ENCODE peak calls at places on chromosomes 16 and 17, in five cellular contexts. P, Y, R, O and C are unnamed samples.

GRCh38 chr17:82492647-82493516 is 26.6 kb upstream of the FOXK2 start:
- DNase-seq in P (no peak), Y (no peak), R (no peak), O (peak), C (peak)

GRCh38 chr16:83933885-83934683 is 19.0 kb upstream of the OSGIN1 start:
- DNase-seq in P (no peak), Y (no peak), R (no peak), O (no peak), C (no peak)

GRCh38 chr16:81478876-81479496 is 34.4 kb downstream of the CMIP start:
- DNase-seq in P (no peak), Y (no peak), R (no peak), O (no peak), C (peak)

GRCh38 chr16:48318630-48319029 is 66.6 kb downstream of the SIAH1 start:
- DNase-seq in P (peak), Y (no peak), R (no peak), O (no peak), C (peak)

GRCh38 chr17:76686538-76687277 is 24.1 kb downstream of the MXRA7 start:
- DNase-seq in P (no peak), Y (no peak), R (no peak), O (no peak), C (no peak)

GRCh38 chr16:19771796-19772195 is 53.7 kb downstream of the IQCK start:
- DNase-seq in P (peak), Y (no peak), R (no peak), O (no peak), C (no peak)

GRCh38 chr16:70694088-70694487 is 8.2 kb upstream of the MTSS2 start:
- DNase-seq in P (peak), Y (no peak), R (no peak), O (peak), C (peak)

GRCh38 chr16:65201446-65202010 is 79.7 kb upstream of the CDH11 start:
- DNase-seq in P (no peak), Y (no peak), R (no peak), O (no peak), C (no peak)

GRCh38 chr16:14358697-14359305 is 271.3 kb downstream of the PARN start:
- DNase-seq in P (no peak), Y (no peak), R (no peak), O (no peak), C (no peak)

GRCh38 chr16:89705006-89705405 is 3.5 kb upstream of the SPATA2L start:
- DNase-seq in P (no peak), Y (no peak), R (no peak), O (no peak), C (no peak)

GRCh38 chr16:70676571-70677498 is 9.0 kb downstream of the MTSS2 start:
- DNase-seq in P (no peak), Y (no peak), R (peak), O (no peak), C (no peak)

GRCh38 chr16:47258874-47259461 is 115.2 kb upstream of the NETO2 start:
- DNase-seq in P (peak), Y (peak), R (no peak), O (no peak), C (peak)

GRCh38 chr16:88923926-88924833 is 52.8 kb downstream of the CBFA2T3 start:
- DNase-seq in P (peak), Y (no peak), R (no peak), O (peak), C (no peak)

GRCh38 chr16:66161942-66162341 is 204.5 kb upstream of the CDH5 start:
- DNase-seq in P (no peak), Y (no peak), R (no peak), O (no peak), C (no peak)

GRCh38 chr17:20073056-20073979 is 64.2 kb downstream of the SPECC1 start:
- DNase-seq in P (no peak), Y (no peak), R (peak), O (no peak), C (peak)

GRCh38 chr16:51409001-51409675 is 258.1 kb upstream of the SALL1 start:
- DNase-seq in P (no peak), Y (no peak), R (no peak), O (no peak), C (peak)

GRCh38 chr17:67484261-67484660 is 107.2 kb downstream of the PITPNC1 start:
- DNase-seq in P (peak), Y (no peak), R (no peak), O (no peak), C (no peak)

GRCh38 chr16:27217256-27217655 is 13.9 kb downstream of the KDM8 start:
- DNase-seq in P (peak), Y (peak), R (no peak), O (no peak), C (peak)

GRCh38 chr17:68682913-68683312 is 81.7 kb upstream of the FAM20A start:
- DNase-seq in P (no peak), Y (no peak), R (no peak), O (no peak), C (no peak)

GRCh38 chr17:10751569-10751968 is 21.7 kb upstream of the TMEM220 start:
- DNase-seq in P (no peak), Y (no peak), R (no peak), O (no peak), C (no peak)

GRCh38 chr17:64651889-64652288 is 10.2 kb downstream of the SMURF2 start:
- DNase-seq in P (no peak), Y (no peak), R (no peak), O (no peak), C (peak)

GRCh38 chr16:4317471-4318170 is 1.8 kb downstream of the GLIS2 start:
- DNase-seq in P (peak), Y (no peak), R (no peak), O (peak), C (no peak)

GRCh38 chr17:57619061-57619937 is 125.8 kb downstream of the CCDC182 start:
- DNase-seq in P (no peak), Y (peak), R (no peak), O (no peak), C (peak)

GRCh38 chr16:30372037-30372712 is 1.9 kb upstream of the TBC1D10B start:
- DNase-seq in P (peak), Y (no peak), R (no peak), O (no peak), C (no peak)

GRCh38 chr17:8681175-8681949 is 50.8 kb upstream of the MYH10 start:
- DNase-seq in P (no peak), Y (peak), R (peak), O (no peak), C (peak)

GRCh38 chr16:58635502-58635901 is 5.9 kb upstream of the CNOT1 start:
- DNase-seq in P (no peak), Y (no peak), R (no peak), O (no peak), C (no peak)

GRCh38 chr17:58121925-58122324 is 26.3 kb upstream of the OR4D1 start:
- DNase-seq in P (peak), Y (peak), R (no peak), O (peak), C (peak)

GRCh38 chr16:27242868-27243590 is 25.5 kb downstream of the NSMCE1 start:
- DNase-seq in P (peak), Y (no peak), R (no peak), O (peak), C (peak)

GRCh38 chr17:65027305-65027704 is 29.2 kb downstream of the GNA13 start:
- DNase-seq in P (peak), Y (peak), R (no peak), O (peak), C (peak)

GRCh38 chr17:12851901-12852435 is 62.7 kb downstream of the ARHGAP44 start:
- DNase-seq in P (no peak), Y (no peak), R (no peak), O (no peak), C (no peak)

GRCh38 chr17:83186751-83187421 is 107.5 kb downstream of the METRNL start:
- DNase-seq in P (no peak), Y (no peak), R (no peak), O (no peak), C (no peak)

DNA sequence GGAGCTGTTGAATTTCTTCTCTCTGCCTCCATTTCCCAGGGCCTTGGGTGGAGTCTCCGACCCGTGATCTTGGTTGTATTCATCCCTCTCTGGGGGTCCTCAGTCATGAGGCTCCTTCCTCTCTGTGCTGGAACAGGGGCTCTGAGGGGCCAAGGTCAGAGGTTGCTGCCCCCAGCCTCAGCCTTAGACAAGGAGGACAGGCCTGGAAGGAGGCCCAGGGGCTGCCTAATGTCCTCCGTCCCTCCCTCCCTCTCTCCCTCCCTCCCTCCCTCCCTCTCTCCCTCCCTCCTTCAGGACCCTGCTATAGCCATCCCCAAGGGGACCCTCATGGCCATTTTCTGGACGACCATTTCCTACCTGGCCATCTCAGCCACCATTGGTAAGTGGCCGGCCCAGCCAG is 12.8 kb downstream of the SLC12A3 start:
- DNase-seq in P (no peak), Y (no peak), R (no peak), O (no peak), C (no peak)
- H3K4me3 ChIP-seq in P (no peak), Y (no peak), R (no peak), O (no peak), C (no peak)

DNA sequence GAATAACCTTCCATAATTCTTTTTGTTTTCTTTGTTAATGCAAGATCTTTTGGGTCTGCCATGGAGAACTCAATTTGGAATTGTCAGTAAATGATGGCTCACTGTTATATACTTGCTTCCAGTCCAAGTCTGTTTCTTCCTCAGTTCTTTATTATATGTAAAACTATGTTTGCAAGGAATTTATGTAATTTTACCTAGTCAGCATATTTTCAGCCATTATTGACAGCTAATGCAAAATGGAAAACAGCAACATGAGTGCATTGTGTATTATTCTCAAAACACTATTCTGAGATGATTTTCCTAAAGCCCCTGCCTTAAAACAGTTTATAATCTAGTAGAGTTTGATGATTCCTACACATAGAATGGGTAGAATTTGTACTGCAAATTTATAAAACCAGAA is 167.5 kb downstream of the TANC2 start:
- DNase-seq in P (no peak), Y (no peak), R (no peak), O (no peak), C (no peak)
- TF ChIP-seq CTCF in P (no peak), Y (no peak), R (no peak), O (no peak), C (no peak)

DNA sequence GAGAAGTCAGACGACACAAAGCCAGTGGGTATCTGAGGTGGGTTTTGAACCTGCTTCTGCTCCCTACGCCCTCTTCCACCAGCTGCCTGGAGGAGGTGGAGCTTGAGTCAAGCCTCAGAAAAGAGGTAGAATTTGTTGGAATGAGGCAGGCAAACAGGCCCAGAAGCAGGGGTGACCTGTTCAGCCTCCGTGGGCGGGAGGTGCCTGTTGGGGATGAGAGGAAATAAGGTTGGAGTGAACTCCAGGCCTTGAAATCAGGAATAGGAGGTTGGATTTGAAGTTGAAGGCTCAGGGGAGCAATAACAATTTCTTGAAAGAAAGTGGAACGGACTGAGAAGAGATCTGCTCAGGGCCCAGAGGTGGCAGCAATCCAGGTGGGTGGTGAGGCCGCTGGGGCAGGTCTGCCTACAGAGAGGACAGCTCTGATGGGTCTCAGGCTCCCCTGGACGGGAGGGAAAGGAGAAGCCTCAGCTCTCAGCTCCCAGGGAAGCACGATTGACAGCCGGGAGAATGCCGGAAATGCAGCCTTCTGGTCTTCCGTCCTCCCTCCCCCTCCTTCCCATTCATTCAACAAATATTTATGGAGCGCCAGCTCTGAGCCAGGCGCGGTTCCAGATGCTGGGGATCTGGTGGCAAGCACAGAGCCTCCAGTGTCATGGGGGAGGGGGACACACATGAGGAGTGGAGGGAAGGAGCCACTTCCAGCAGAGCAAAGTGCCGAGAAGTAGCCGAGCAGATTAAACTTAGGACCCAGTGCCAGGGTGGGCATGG is 61.9 kb upstream of the CIBAR2 start:
- DNase-seq in P (peak), Y (peak), R (no peak), O (peak), C (peak)
- H3K4me3 ChIP-seq in P (no peak), Y (peak), R (no peak), O (peak), C (peak)

DNA sequence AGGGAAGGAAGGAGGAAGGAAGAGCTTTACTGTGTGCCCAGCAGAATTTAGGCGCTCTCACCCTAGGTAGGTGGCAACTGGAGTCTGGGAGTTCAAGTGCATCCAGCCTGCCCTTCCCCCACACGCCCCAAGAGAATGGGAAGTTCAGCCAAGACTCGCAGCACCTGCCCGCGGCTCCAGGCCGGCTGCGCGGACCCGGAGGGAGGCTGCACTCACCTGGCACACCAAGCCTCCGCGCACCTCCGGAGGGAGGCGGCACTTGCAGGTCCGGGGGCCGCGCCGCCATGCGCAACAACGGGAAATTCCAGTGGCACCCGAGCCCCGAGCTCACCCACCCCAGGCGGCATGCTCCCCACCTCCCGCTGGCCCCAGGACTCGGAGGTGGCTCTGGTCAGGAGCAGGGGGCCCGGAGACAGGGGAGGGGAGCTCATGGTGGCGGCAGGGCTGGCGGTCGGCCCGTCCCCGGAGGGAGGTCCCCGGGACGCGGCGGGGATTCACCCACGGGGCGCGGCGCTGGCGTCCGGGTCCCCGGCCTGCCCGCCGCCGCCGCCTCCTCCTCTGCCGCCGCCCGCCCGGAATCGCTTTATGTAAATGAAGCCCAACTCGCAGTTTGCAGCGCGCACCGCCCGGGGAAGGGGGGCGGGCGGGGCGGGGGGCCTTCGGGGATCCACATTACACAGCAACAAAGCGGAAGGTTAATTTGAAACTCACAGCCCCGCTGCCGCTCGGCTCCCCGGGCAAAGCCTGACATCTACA is at the start of gene ZFHX3:
- DNase-seq in P (peak), Y (peak), R (peak), O (peak), C (peak)
- TF ChIP-seq CTCF in P (no peak), Y (peak), R (no peak), O (no peak), C (peak)

GRCh38 chr16:79253100-79253631 is 347.4 kb downstream of the MAF start:
- DNase-seq in P (no peak), Y (no peak), R (no peak), O (no peak), C (no peak)
- H3K4me3 ChIP-seq in P (no peak), Y (no peak), R (no peak), O (no peak), C (no peak)

GRCh38 chr16:87833548-87833947 is 35.8 kb downstream of the SLC7A5 start:
- DNase-seq in P (no peak), Y (no peak), R (no peak), O (no peak), C (no peak)
- TF ChIP-seq CTCF in P (no peak), Y (no peak), R (no peak), O (no peak), C (no peak)

DNA sequence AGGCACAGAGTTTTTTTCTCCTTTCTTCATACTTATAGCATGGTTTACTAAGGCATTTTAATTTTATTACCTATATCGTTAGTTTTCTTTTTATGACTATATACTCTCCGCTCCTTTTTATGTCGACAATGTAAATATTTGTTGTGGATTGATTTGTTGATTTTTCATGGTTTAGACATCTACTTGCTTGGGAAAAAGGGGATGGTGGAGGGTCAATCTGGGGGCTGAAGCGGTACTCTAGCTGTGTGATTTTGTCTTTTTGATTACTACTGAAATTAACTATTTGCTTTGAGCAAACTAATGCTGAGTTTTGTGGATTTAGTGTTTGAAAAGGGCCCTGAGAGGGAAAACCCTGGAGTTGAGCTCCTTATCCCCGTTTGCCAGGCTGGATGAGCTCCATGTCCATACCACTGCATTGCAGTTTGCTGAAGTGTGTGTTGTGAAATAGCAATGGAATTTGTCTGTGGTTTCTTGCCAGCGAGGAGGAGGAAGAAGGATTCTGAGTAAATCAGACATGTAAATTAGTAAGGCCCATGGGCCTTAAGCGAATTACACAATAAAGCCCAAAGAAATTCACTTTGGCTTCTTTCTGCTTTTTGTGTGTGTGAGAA is 72.0 kb downstream of the FTO start:
- DNase-seq in P (no peak), Y (no peak), R (peak), O (peak), C (peak)
- H3K4me3 ChIP-seq in P (no peak), Y (no peak), R (no peak), O (peak), C (no peak)

GRCh38 chr17:59492091-59492451 is 73.3 kb upstream of the DHX40 start:
- DNase-seq in P (no peak), Y (no peak), R (no peak), O (peak), C (no peak)
- TF ChIP-seq CTCF in P (peak), Y (no peak), R (no peak), O (no peak), C (no peak)

DNA sequence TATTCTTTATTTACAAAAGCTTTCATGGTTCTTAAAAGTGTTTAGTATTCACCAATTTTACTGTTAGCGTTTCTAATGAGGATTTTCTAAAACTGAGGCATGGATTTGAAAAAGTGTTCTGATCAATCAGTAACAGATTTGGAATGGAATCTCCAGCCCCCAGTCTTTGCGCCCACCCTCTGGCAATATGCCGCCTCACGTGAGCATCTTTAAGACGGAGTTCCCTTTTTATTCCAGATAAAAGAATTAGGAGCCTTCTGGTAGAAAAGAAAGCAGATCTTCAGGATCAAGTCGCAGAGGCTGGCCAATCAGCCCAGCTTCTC is 1.1 kb downstream of the TBC1D16 start:
- DNase-seq in P (no peak), Y (no peak), R (no peak), O (no peak), C (no peak)
- H3K4me3 ChIP-seq in P (peak), Y (peak), R (peak), O (peak), C (peak)

DNA sequence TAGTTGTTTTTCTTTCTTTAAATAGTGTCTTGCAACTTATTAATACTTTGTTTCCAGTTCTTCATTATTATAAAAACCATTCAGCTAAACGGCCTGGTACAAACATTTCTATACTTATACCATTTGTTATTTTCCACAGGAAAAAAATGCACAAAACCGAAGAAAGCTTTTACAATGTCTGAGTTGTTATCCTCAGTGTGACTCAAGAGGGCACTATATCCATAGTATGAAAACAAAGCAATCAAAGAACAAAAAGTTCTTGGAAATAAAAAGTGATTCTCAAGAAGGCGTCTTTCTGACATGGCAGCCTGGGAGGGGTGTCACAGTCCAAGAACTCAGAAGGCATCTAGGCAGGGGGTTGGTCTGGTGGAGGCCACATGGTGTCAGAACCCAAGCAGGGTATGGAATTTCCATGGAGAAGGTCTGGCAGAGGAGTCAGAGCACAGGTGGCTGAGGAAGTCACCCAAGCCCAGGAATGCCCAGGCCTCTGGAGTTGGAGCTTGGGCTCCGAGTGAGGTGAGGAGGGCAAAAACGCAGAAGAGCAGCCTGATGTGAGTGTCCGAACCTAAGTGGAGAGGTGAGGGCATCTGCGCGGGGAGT is 70.9 kb upstream of the ATP2A3 start:
- DNase-seq in P (no peak), Y (no peak), R (no peak), O (no peak), C (peak)
- TF ChIP-seq CTCF in P (peak), Y (no peak), R (no peak), O (peak), C (peak)